ENCODE peak calls at places on chromosomes 5 and 9, in nine cellular contexts. B is tibial nerve, E is IMR-90, P is right lobe of liver, T is A549, H is endothelial cell of umbilical vein, V is ovary, N is heart left ventricle, A is transverse colon. J is an unnamed sample.

GRCh38 chr5:150208187-150209015 is 18.5 kb downstream of the SLC6A7 start:
- DNase-seq in B (no peak), E (peak), P (no peak), T (peak), H (no peak), V (no peak), N (no peak), A (no peak), J (no peak)

GRCh38 chr5:54215233-54215736 is 95.1 kb downstream of the ARL15 start:
- DNase-seq in B (no peak), E (no peak), P (no peak), T (no peak), H (no peak), V (no peak), N (no peak), A (no peak), J (no peak)

GRCh38 chr5:111645303-111645838 is 111.6 kb downstream of the NREP start:
- DNase-seq in B (no peak), E (no peak), P (no peak), T (no peak), H (no peak), V (no peak), N (no peak), A (no peak), J (no peak)

GRCh38 chr9:93667006-93667405 is 90.6 kb downstream of the PHF2 start:
- DNase-seq in B (no peak), E (no peak), P (peak), T (no peak), H (no peak), V (no peak), N (peak), A (peak), J (peak)

GRCh38 chr9:85151247-85151646 is 481.7 kb downstream of the NTRK2 start:
- DNase-seq in B (no peak), E (no peak), P (no peak), T (no peak), H (no peak), V (no peak), N (no peak), A (no peak), J (no peak)

GRCh38 chr9:91547076-91547475 is 123.4 kb upstream of the NFIL3 start:
- DNase-seq in B (no peak), E (no peak), P (no peak), T (no peak), H (no peak), V (no peak), N (no peak), A (no peak), J (no peak)

GRCh38 chr9:95821999-95822398 is 53.5 kb upstream of the ERCC6L2 start:
- DNase-seq in B (no peak), E (no peak), P (no peak), T (no peak), H (no peak), V (no peak), N (no peak), A (no peak), J (no peak)

GRCh38 chr9:136804509-136805206 is 3.1 kb upstream of the RABL6 start:
- DNase-seq in B (no peak), E (no peak), P (no peak), T (no peak), H (no peak), V (peak), N (no peak), A (no peak), J (no peak)

GRCh38 chr9:123194023-123194422 is 74.4 kb downstream of the STRBP start:
- DNase-seq in B (no peak), E (no peak), P (no peak), T (no peak), H (no peak), V (no peak), N (no peak), A (no peak), J (no peak)

GRCh38 chr5:36730537-36731216 is 124.3 kb downstream of the SLC1A3 start:
- DNase-seq in B (no peak), E (no peak), P (no peak), T (no peak), H (no peak), V (no peak), N (no peak), A (no peak), J (no peak)

GRCh38 chr5:531749-532315 is 7.6 kb upstream of the SLC9A3 start:
- DNase-seq in B (no peak), E (no peak), P (peak), T (no peak), H (no peak), V (no peak), N (no peak), A (no peak), J (no peak)

GRCh38 chr9:125763373-125763772 is 16.2 kb downstream of the PBX3 start:
- DNase-seq in B (no peak), E (peak), P (no peak), T (no peak), H (peak), V (no peak), N (no peak), A (no peak), J (no peak)

GRCh38 chr5:32713396-32714381 is 2.6 kb downstream of the NPR3 start:
- DNase-seq in B (no peak), E (peak), P (peak), T (no peak), H (no peak), V (peak), N (peak), A (peak), J (no peak)

GRCh38 chr5:158951951-158952545 is 147.7 kb downstream of the EBF1 start:
- DNase-seq in B (no peak), E (no peak), P (no peak), T (no peak), H (no peak), V (no peak), N (no peak), A (no peak), J (no peak)

GRCh38 chr9:69674741-69675438 is 2.7 kb upstream of the APBA1 start:
- DNase-seq in B (no peak), E (peak), P (no peak), T (no peak), H (peak), V (no peak), N (no peak), A (no peak), J (no peak)

GRCh38 chr9:77417570-77417969 is 230.6 kb downstream of the GNA14 start:
- DNase-seq in B (no peak), E (peak), P (no peak), T (no peak), H (peak), V (no peak), N (no peak), A (no peak), J (no peak)

GRCh38 chr5:40270274-40270855 is 409.4 kb upstream of the PTGER4 start:
- DNase-seq in B (no peak), E (peak), P (no peak), T (no peak), H (no peak), V (no peak), N (no peak), A (no peak), J (no peak)

GRCh38 chr9:36416870-36417269 is 16.8 kb upstream of the RNF38 start:
- DNase-seq in B (no peak), E (no peak), P (no peak), T (no peak), H (no peak), V (no peak), N (no peak), A (no peak), J (no peak)

GRCh38 chr5:53403291-53403690 is 77.1 kb upstream of the FST start:
- DNase-seq in B (no peak), E (peak), P (no peak), T (no peak), H (no peak), V (no peak), N (no peak), A (no peak), J (no peak)

GRCh38 chr9:34589656-34590375 is at the start of gene CNTFR:
- DNase-seq in B (no peak), E (no peak), P (no peak), T (no peak), H (no peak), V (peak), N (peak), A (no peak), J (peak)

GRCh38 chr9:81083821-81084512 is 605.4 kb downstream of the TLE1 start:
- DNase-seq in B (no peak), E (peak), P (no peak), T (no peak), H (peak), V (no peak), N (no peak), A (no peak), J (no peak)

GRCh38 chr9:86534572-86535258 is 180.5 kb upstream of the TUT7 start:
- DNase-seq in B (no peak), E (peak), P (no peak), T (no peak), H (no peak), V (no peak), N (no peak), A (no peak), J (no peak)

GRCh38 chr5:109826426-109826825 is 136.7 kb downstream of the MAN2A1 start:
- DNase-seq in B (no peak), E (peak), P (no peak), T (no peak), H (no peak), V (no peak), N (no peak), A (no peak), J (no peak)

GRCh38 chr9:125099816-125100215 is 43.5 kb downstream of the SCAI start:
- DNase-seq in B (no peak), E (no peak), P (no peak), T (no peak), H (no peak), V (no peak), N (no peak), A (no peak), J (no peak)

GRCh38 chr9:130327070-130327780 is 61.7 kb downstream of the HMCN2 start:
- DNase-seq in B (no peak), E (no peak), P (no peak), T (peak), H (no peak), V (no peak), N (no peak), A (no peak), J (no peak)
- H3K27ac ChIP-seq in B (no peak), E (no peak), P (no peak), T (no peak), H (no peak), V (no peak), N (no peak), A (peak), J (peak)

GRCh38 chr9:120924698-120925534 is 1.7 kb downstream of the TRAF1 start:
- DNase-seq in B (no peak), E (peak), P (no peak), T (no peak), H (no peak), V (no peak), N (no peak), A (no peak), J (no peak)
- TF ChIP-seq POLR2A in B (no peak), E (no peak), P (no peak), T (no peak), H (no peak), V (no peak), N (no peak), A (no peak), J (no peak)

DNA sequence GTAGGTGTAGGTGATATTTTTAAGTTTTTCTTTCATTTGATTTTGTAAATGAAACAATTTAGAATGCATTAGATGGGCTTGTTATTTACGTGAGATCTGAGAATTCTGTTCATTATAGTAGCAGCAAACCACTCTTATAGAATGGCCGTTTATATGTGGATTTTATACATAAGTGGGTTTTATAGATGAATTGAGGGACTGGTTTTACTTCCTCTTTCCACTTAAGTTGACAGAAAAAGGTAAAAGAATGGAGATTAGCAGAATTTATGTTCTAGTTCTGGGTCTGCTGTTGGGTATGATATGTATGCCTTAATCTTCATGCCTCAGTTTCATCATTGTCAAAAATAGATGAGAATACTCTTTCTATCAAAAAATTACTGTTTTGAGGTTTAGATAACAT is 5.6 kb downstream of the RMI1 start:
- DNase-seq in B (no peak), E (no peak), P (no peak), T (no peak), H (no peak), V (no peak), N (no peak), A (no peak), J (no peak)
- H3K27ac ChIP-seq in B (no peak), E (no peak), P (no peak), T (no peak), H (no peak), V (no peak), N (no peak), A (peak), J (peak)

GRCh38 chr5:139669681-139670368 is 21.7 kb downstream of the CXXC5 start:
- DNase-seq in B (no peak), E (no peak), P (no peak), T (no peak), H (no peak), V (peak), N (peak), A (peak), J (peak)
- TF ChIP-seq POLR2A in B (no peak), E (no peak), P (no peak), T (no peak), H (no peak), V (no peak), N (peak), A (no peak), J (no peak)

GRCh38 chr5:38853753-38854470 is 8.1 kb downstream of the OSMR start:
- DNase-seq in B (no peak), E (peak), P (no peak), T (peak), H (no peak), V (no peak), N (no peak), A (no peak), J (no peak)
- H3K27ac ChIP-seq in B (no peak), E (peak), P (no peak), T (peak), H (no peak), V (no peak), N (no peak), A (no peak), J (no peak)

DNA sequence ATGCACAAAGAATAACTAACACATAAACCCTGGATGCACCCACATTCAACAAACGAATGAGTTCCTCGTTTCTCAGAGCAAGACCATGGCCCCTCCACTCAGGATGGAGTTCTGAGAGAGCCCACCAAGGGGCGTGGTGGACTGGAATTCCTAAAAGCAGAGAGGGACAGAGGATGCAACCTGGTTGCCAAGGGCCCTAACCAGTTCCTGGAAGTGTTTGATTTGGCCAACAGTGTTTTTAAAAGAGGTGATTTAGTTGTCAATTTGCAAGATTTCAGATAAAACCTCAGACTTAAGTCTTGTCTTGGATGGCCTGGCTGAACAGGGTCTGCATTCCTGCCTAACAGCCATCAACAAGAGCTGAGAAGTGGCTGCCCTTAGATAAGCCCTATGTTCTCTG is 34.4 kb downstream of the GLRA1 start:
- DNase-seq in B (no peak), E (no peak), P (no peak), T (no peak), H (no peak), V (no peak), N (no peak), A (no peak), J (no peak)
- TF ChIP-seq POLR2A in B (no peak), E (no peak), P (no peak), T (no peak), H (no peak), V (no peak), N (no peak), A (no peak), J (no peak)

GRCh38 chr5:95816803-95817202 is 5.7 kb downstream of the GLRX start:
- DNase-seq in B (no peak), E (no peak), P (no peak), T (no peak), H (no peak), V (no peak), N (no peak), A (no peak), J (no peak)

GRCh38 chr5:95815143-95815729 is 7.3 kb downstream of the GLRX start:
- DNase-seq in B (no peak), E (no peak), P (no peak), T (no peak), H (no peak), V (no peak), N (no peak), A (no peak), J (no peak)

GRCh38 chr5:95818181-95819147 is 4.1 kb downstream of the GLRX start:
- DNase-seq in B (no peak), E (no peak), P (no peak), T (no peak), H (no peak), V (no peak), N (no peak), A (no peak), J (no peak)

GRCh38 chr5:95817430-95817829 is 5.1 kb downstream of the GLRX start:
- DNase-seq in B (no peak), E (peak), P (no peak), T (no peak), H (no peak), V (no peak), N (no peak), A (peak), J (no peak)

GRCh38 chr5:95816341-95816740 is 6.2 kb downstream of the GLRX start:
- DNase-seq in B (no peak), E (no peak), P (no peak), T (no peak), H (no peak), V (no peak), N (no peak), A (no peak), J (no peak)
- H3K27ac ChIP-seq in B (no peak), E (no peak), P (no peak), T (no peak), H (no peak), V (no peak), N (no peak), A (peak), J (peak)

GRCh38 chr5:115599502-115599901 is 2.8 kb downstream of the TICAM2 start:
- DNase-seq in B (no peak), E (peak), P (no peak), T (no peak), H (no peak), V (no peak), N (no peak), A (no peak), J (peak)

GRCh38 chr5:115600771-115601170 is 1.5 kb downstream of the TICAM2 start:
- DNase-seq in B (no peak), E (peak), P (no peak), T (no peak), H (no peak), V (no peak), N (no peak), A (no peak), J (no peak)

GRCh38 chr5:115602585-115603125 is 376 bp upstream of the TICAM2 start:
- DNase-seq in B (no peak), E (no peak), P (no peak), T (no peak), H (no peak), V (no peak), N (no peak), A (no peak), J (no peak)

GRCh38 chr5:115599924-115600323 is 2.4 kb downstream of the TICAM2 start:
- DNase-seq in B (no peak), E (no peak), P (no peak), T (no peak), H (no peak), V (no peak), N (no peak), A (no peak), J (no peak)

GRCh38 chr5:115601709-115602584 is at the start of gene TICAM2:
- DNase-seq in B (peak), E (peak), P (peak), T (peak), H (peak), V (peak), N (peak), A (peak), J (peak)
- TF ChIP-seq POLR2A in B (no peak), E (peak), P (no peak), T (no peak), H (peak), V (no peak), N (peak), A (peak), J (no peak)

GRCh38 chr9:2413196-2413840 is 208.3 kb upstream of the VLDLR start:
- DNase-seq in B (no peak), E (no peak), P (no peak), T (no peak), H (no peak), V (no peak), N (no peak), A (no peak), J (no peak)
- H3K27ac ChIP-seq in B (no peak), E (no peak), P (no peak), T (no peak), H (no peak), V (no peak), N (no peak), A (no peak), J (no peak)

GRCh38 chr5:126778675-126779403 is 1.9 kb downstream of the LMNB1 start:
- DNase-seq in B (no peak), E (no peak), P (no peak), T (no peak), H (no peak), V (no peak), N (no peak), A (no peak), J (peak)

GRCh38 chr5:126776499-126777256 is at the start of gene LMNB1:
- DNase-seq in B (peak), E (peak), P (peak), T (peak), H (peak), V (peak), N (peak), A (peak), J (peak)

GRCh38 chr5:126777257-126777973 is 479 bp downstream of the LMNB1 start:
- DNase-seq in B (peak), E (peak), P (peak), T (no peak), H (peak), V (peak), N (peak), A (peak), J (peak)

GRCh38 chr5:126780165-126780827 is 3.4 kb downstream of the LMNB1 start:
- DNase-seq in B (peak), E (peak), P (no peak), T (peak), H (peak), V (peak), N (peak), A (peak), J (no peak)

GRCh38 chr5:126777974-126778674 is 1.2 kb downstream of the LMNB1 start:
- DNase-seq in B (peak), E (peak), P (peak), T (peak), H (peak), V (peak), N (peak), A (peak), J (peak)
- TF ChIP-seq POLR2A in B (peak), E (peak), P (peak), T (peak), H (peak), V (peak), N (peak), A (peak), J (no peak)